ENCODE peak calls at places on chromosomes 3 and 15, in five cellular contexts. M is H1, D is GM12878, U is SK-N-SH, J is HepG2. S is an unnamed sample.

GRCh38 chr3:106457278-106458210 is 588.7 kb upstream of the CBLB start:
- DNase-seq in M (no peak), D (peak), U (no peak), J (no peak), S (peak)

GRCh38 chr3:20648921-20649381 is 462.9 kb upstream of the SGO1 start:
- DNase-seq in M (no peak), D (no peak), U (no peak), J (no peak), S (no peak)

GRCh38 chr3:184459355-184459754 is 79.5 kb downstream of the CHRD start:
- DNase-seq in M (no peak), D (no peak), U (no peak), J (no peak), S (no peak)

GRCh38 chr3:158152186-158152585 is 42.3 kb downstream of the RSRC1 start:
- DNase-seq in M (no peak), D (no peak), U (no peak), J (no peak), S (no peak)

GRCh38 chr15:60070838-60071493 is 66.9 kb downstream of the FOXB1 start:
- DNase-seq in M (no peak), D (no peak), U (no peak), J (no peak), S (no peak)

GRCh38 chr3:64680334-64680733 is 7.5 kb downstream of the ADAMTS9 start:
- DNase-seq in M (no peak), D (no peak), U (no peak), J (no peak), S (no peak)

GRCh38 chr3:126340596-126340942 is 16.6 kb downstream of the KLF15 start:
- DNase-seq in M (no peak), D (no peak), U (no peak), J (no peak), S (no peak)

GRCh38 chr3:142022381-142022780 is 127.0 kb downstream of the TFDP2 start:
- DNase-seq in M (no peak), D (peak), U (peak), J (no peak), S (no peak)

GRCh38 chr15:58407366-58407765 is 24.4 kb upstream of the LIPC start:
- DNase-seq in M (no peak), D (no peak), U (no peak), J (no peak), S (no peak)

GRCh38 chr3:142777927-142778326 is 54.1 kb downstream of the TRPC1 start:
- DNase-seq in M (no peak), D (no peak), U (no peak), J (no peak), S (no peak)

GRCh38 chr3:103873024-103873423 is 1438.2 kb downstream of the ZPLD1 start:
- DNase-seq in M (no peak), D (no peak), U (no peak), J (no peak), S (no peak)

GRCh38 chr3:138452491-138452890 is 18.1 kb downstream of the ESYT3 start:
- DNase-seq in M (no peak), D (no peak), U (no peak), J (no peak), S (no peak)

GRCh38 chr15:50096158-50096821 is 22.7 kb downstream of the ATP8B4 start:
- DNase-seq in M (no peak), D (no peak), U (no peak), J (no peak), S (no peak)

GRCh38 chr15:29364429-29365078 is 94.9 kb upstream of the NSMCE3 start:
- DNase-seq in M (no peak), D (no peak), U (no peak), J (peak), S (no peak)

GRCh38 chr3:15771444-15771843 is 26.3 kb downstream of the ANKRD28 start:
- DNase-seq in M (no peak), D (no peak), U (no peak), J (no peak), S (no peak)

GRCh38 chr3:136957751-136958288 is at the start of gene IL20RB:
- DNase-seq in M (peak), D (no peak), U (no peak), J (no peak), S (no peak)

GRCh38 chr3:53753518-53754183 is 92.6 kb downstream of the CHDH start:
- DNase-seq in M (no peak), D (no peak), U (no peak), J (no peak), S (no peak)

GRCh38 chr3:180284331-180285110 is 247.8 kb upstream of the PEX5L start:
- DNase-seq in M (no peak), D (no peak), U (no peak), J (no peak), S (no peak)

GRCh38 chr15:60740787-60741354 is 261.9 kb upstream of the ICE2 start:
- DNase-seq in M (no peak), D (no peak), U (no peak), J (peak), S (no peak)

GRCh38 chr3:126452213-126452612 is 23.5 kb downstream of the ZXDC start:
- DNase-seq in M (no peak), D (no peak), U (no peak), J (no peak), S (no peak)

GRCh38 chr3:56556908-56557814 is at the start of gene CCDC66:
- DNase-seq in M (peak), D (peak), U (peak), J (peak), S (peak)

GRCh38 chr3:174498638-174499037 is 360.5 kb upstream of the NAALADL2 start:
- DNase-seq in M (no peak), D (no peak), U (no peak), J (no peak), S (no peak)

GRCh38 chr15:62958528-62958927 is 84.0 kb upstream of the TPM1 start:
- DNase-seq in M (no peak), D (no peak), U (no peak), J (no peak), S (no peak)

GRCh38 chr3:145266368-145266767 is 894.6 kb downstream of the PLOD2 start:
- DNase-seq in M (no peak), D (no peak), U (no peak), J (peak), S (no peak)
- TF ChIP-seq TAF1 in M (no peak), D (no peak), U (no peak), J (no peak), S (no peak)

DNA sequence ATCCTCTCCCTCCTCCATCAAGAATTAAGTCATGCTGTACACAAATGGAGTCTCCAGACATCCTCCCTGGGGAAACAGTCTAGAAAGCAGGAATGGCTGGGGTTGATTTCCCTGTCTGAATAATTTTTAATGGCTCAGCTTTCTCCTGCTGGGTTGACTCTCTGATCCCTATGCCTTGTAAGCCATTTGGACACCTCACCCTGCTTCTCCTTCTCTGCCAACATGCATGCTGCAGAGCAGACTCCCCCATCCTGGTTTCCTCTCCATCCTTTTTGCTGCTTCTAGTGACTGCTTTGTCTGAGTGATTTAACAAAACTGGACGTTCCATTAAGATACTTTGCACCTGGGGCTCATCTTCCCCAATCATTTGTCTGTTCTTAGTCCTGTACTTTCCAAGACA is 22.2 kb downstream of the SV2B start:
- DNase-seq in M (no peak), D (no peak), U (no peak), J (no peak), S (no peak)
- TF ChIP-seq TAF1 in M (no peak), D (no peak), U (no peak), J (no peak), S (no peak)

GRCh38 chr3:116155830-116156229 is 289.5 kb downstream of the LSAMP start:
- DNase-seq in M (no peak), D (no peak), U (no peak), J (no peak), S (no peak)

GRCh38 chr3:116148881-116149530 is 296.3 kb downstream of the LSAMP start:
- DNase-seq in M (no peak), D (no peak), U (no peak), J (peak), S (no peak)

GRCh38 chr3:116154389-116154788 is 290.9 kb downstream of the LSAMP start:
- DNase-seq in M (peak), D (no peak), U (no peak), J (no peak), S (no peak)

GRCh38 chr3:116150655-116151054 is 294.6 kb downstream of the LSAMP start:
- DNase-seq in M (no peak), D (no peak), U (no peak), J (no peak), S (no peak)

DNA sequence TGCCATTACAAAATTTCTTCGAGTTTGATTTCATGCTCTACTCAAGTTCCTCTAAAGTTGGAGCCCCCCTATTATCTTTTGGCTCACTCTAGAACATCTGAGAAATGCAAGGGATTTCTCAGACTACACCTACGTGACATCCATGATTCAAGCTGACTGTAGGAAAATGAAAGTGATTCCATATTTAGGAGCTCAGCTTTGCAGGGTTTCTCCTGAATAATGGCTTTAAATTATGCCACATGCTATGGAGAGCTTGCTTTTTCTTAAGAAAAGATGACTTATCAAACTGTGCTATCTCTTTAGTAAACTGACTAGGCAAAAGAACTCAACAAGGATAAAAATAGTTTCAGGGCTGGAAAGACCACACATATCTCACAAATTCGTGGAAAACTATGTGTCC is 292.1 kb downstream of the LSAMP start:
- DNase-seq in M (no peak), D (no peak), U (no peak), J (no peak), S (no peak)
- TF ChIP-seq TAF1 in M (no peak), D (no peak), U (no peak), J (no peak), S (no peak)

DNA sequence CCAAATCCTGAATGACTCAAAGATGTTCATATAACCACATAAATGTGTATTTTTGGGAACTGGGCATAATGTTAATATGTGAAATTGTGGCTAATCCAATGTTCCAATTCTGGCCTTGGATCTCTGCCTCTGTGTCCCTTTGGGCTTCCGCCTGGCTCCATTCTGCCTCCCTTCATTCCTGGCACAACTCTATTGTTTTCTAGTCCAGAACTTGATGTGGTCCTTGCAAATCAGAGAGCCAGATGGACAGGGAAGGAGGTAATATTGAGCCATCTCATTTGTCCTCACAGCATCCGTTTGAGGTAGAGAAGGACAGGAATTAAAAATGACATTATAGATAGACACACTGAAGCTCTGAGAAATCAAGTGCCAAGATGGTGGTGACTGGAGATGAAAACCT is 355.7 kb upstream of the TBL1XR1 start:
- DNase-seq in M (no peak), D (no peak), U (no peak), J (no peak), S (no peak)
- TF ChIP-seq TAF1 in M (no peak), D (no peak), U (no peak), J (no peak), S (no peak)

GRCh38 chr15:56242576-56243116 is 1.0 kb downstream of the RFX7 start:
- DNase-seq in M (no peak), D (no peak), U (no peak), J (no peak), S (no peak)
- TF ChIP-seq TAF1 in M (no peak), D (no peak), U (no peak), J (no peak), S (no peak)

GRCh38 chr3:45885979-45886711 is at the start of gene CCR9:
- DNase-seq in M (no peak), D (no peak), U (no peak), J (no peak), S (no peak)
- TF ChIP-seq TAF1 in M (no peak), D (no peak), U (no peak), J (no peak), S (no peak)

GRCh38 chr3:150237490-150237889 is 170.6 kb upstream of the TSC22D2 start:
- DNase-seq in M (no peak), D (no peak), U (no peak), J (no peak), S (no peak)
- TF ChIP-seq TAF1 in M (no peak), D (no peak), U (no peak), J (no peak), S (no peak)

DNA sequence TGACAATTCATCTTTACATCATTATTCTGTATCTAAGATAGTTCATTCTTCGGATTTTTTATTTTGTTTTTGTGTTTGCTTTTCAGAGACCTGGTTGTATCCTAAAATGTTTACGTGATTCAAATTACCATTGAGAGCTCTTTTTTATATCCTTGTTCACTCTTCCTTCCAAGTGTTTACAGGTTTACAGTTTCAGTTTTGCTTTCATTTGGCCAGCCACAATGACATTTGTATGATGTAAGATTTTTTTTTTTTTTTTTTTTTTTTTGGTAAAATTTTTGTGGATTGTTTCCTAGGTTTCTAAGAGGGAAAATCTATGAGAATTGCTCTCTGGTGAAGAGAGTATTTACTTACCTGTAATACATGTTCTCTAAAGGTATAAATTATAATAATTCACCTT is 55.0 kb downstream of the SETD5 start:
- DNase-seq in M (no peak), D (no peak), U (no peak), J (no peak), S (no peak)
- TF ChIP-seq TAF1 in M (no peak), D (no peak), U (no peak), J (no peak), S (no peak)

DNA sequence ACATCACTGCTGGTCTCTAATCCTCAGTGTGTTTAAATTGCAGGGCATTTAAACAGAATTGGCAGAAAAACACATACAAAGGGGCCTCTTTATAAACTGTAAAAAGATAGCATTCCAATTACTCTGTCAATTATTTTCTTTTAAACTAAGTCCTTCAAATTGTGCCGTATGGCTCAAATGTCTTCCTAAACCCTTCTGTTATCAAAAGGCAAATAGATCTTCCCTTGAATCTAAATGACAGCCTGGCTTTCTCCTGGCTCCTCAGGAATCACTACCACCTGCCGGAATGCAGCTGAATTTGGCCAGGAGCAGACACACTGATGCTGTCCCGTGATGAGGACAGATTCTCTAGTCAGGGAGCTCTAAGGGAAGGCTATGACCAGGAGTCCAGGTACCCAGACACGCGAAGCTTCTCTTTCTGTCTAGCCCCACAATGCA is 85.6 kb downstream of the IGF2BP2 start:
- DNase-seq in M (no peak), D (no peak), U (no peak), J (no peak), S (no peak)
- TF ChIP-seq TAF1 in M (no peak), D (no peak), U (no peak), J (no peak), S (no peak)

DNA sequence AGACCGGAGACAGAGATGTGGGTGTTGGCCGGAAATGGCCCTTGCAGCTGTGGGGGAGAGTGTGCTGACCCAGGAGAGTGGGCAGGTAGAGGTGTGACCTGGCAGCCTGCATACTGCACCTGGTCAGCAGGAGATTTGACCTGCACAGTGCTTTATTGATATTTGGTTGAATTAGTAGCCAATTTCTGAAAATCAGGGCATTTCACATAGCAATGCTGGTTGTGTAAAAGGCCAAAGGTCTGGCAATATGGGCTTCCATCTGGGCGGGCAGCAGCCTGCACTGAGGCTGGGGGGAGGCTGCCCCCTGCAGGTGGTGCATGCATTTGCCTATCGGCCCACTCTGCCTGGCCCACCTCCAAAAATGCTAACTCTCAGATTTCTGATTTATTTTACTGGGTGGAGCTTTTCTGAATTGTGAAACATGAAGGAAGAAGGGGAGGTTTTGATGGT is 9.4 kb upstream of the MGLL start:
- DNase-seq in M (no peak), D (no peak), U (peak), J (no peak), S (no peak)
- TF ChIP-seq TAF1 in M (no peak), D (no peak), U (no peak), J (no peak), S (no peak)